ENCODE peak calls at places on chromosomes 6 and 20, in ten cellular contexts. J is cardiac muscle cell; M is heart right ventricle; A is osteoblast; B is CD8-positive, alpha-beta T cell; L is neural progenitor cell; S is fibroblast of lung; D is tibial artery; U is tibial nerve; P is brain microvascular endothelial cell. X is an unnamed sample.

GRCh38 chr6:31558631-31559500 is 11.5 kb downstream of the NFKBIL1 start:
- DNase-seq in M (no peak), A (peak), B (peak), S (peak), D (peak), P (no peak), U (no peak), J (peak), L (no peak), X (no peak)

GRCh38 chr6:107557698-107558097 is 67.8 kb downstream of the SOBP start:
- DNase-seq in S (no peak), M (no peak), L (no peak), D (no peak), P (no peak), J (no peak), B (no peak), A (no peak), U (no peak), X (no peak)

GRCh38 chr20:45355209-45355608 is 7.0 kb upstream of the SDC4 start:
- DNase-seq in L (no peak), P (peak), D (no peak), B (no peak), S (peak), U (no peak), M (no peak), A (peak), J (peak), X (no peak)

GRCh38 chr20:34546751-34547181 is 11.8 kb upstream of the MAP1LC3A start:
- DNase-seq in J (no peak), S (no peak), B (no peak), L (no peak), P (no peak), D (no peak), A (no peak), U (no peak), M (no peak), X (no peak)

GRCh38 chr6:158290659-158291058 is 21.6 kb upstream of the TULP4 start:
- DNase-seq in D (no peak), L (no peak), J (no peak), U (no peak), S (no peak), A (no peak), M (no peak), B (peak), P (no peak), X (no peak)

GRCh38 chr6:90502866-90503407 is 83.9 kb downstream of the MAP3K7 start:
- DNase-seq in M (no peak), U (no peak), J (no peak), L (peak), B (no peak), S (peak), P (peak), A (peak), D (no peak), X (no peak)

GRCh38 chr6:35522660-35523658 is 10.3 kb upstream of the TULP1 start:
- DNase-seq in B (peak), A (peak), D (peak), J (peak), U (peak), S (peak), M (peak), L (peak), P (peak), X (no peak)

GRCh38 chr6:51028271-51028670 is 209.6 kb downstream of the TFAP2B start:
- DNase-seq in M (no peak), P (peak), D (no peak), U (no peak), S (peak), A (no peak), L (no peak), J (no peak), B (no peak), X (no peak)

GRCh38 chr6:128290221-128290620 is 230.2 kb downstream of the PTPRK start:
- DNase-seq in J (no peak), A (no peak), U (no peak), D (no peak), S (peak), B (no peak), P (no peak), M (no peak), L (no peak), X (no peak)

GRCh38 chr6:154613137-154613676 is 102.7 kb upstream of the CNKSR3 start:
- DNase-seq in J (peak), L (no peak), P (peak), M (no peak), B (no peak), D (no peak), S (peak), A (peak), U (no peak), X (no peak)

GRCh38 chr6:71967436-71967835 is 81.1 kb downstream of the RIMS1 start:
- DNase-seq in L (no peak), M (no peak), A (peak), J (no peak), D (no peak), S (peak), P (no peak), U (no peak), B (no peak), X (no peak)

GRCh38 chr20:45506927-45507820 is 8.2 kb downstream of the SPINT3 start:
- DNase-seq in M (no peak), P (no peak), A (no peak), U (no peak), L (no peak), S (no peak), D (no peak), J (no peak), B (no peak), X (no peak)

GRCh38 chr6:2793491-2794151 is 28.4 kb downstream of the WRNIP1 start:
- DNase-seq in B (peak), P (no peak), S (peak), J (no peak), D (no peak), M (no peak), A (no peak), U (no peak), L (no peak), X (no peak)

GRCh38 chr6:54802775-54803631 is 43.6 kb upstream of the FAM83B start:
- DNase-seq in L (peak), M (no peak), B (no peak), A (peak), D (no peak), S (peak), P (peak), J (peak), U (no peak), X (no peak)

GRCh38 chr20:40803381-40803780 is 114.3 kb upstream of the MAFB start:
- DNase-seq in J (no peak), A (no peak), U (no peak), P (no peak), M (no peak), L (no peak), D (no peak), B (no peak), S (no peak), X (no peak)

GRCh38 chr6:80608881-80609280 is 502.4 kb downstream of the BCKDHB start:
- DNase-seq in A (no peak), M (no peak), S (peak), P (peak), J (peak), L (no peak), D (no peak), U (no peak), B (no peak), X (no peak)

DNA sequence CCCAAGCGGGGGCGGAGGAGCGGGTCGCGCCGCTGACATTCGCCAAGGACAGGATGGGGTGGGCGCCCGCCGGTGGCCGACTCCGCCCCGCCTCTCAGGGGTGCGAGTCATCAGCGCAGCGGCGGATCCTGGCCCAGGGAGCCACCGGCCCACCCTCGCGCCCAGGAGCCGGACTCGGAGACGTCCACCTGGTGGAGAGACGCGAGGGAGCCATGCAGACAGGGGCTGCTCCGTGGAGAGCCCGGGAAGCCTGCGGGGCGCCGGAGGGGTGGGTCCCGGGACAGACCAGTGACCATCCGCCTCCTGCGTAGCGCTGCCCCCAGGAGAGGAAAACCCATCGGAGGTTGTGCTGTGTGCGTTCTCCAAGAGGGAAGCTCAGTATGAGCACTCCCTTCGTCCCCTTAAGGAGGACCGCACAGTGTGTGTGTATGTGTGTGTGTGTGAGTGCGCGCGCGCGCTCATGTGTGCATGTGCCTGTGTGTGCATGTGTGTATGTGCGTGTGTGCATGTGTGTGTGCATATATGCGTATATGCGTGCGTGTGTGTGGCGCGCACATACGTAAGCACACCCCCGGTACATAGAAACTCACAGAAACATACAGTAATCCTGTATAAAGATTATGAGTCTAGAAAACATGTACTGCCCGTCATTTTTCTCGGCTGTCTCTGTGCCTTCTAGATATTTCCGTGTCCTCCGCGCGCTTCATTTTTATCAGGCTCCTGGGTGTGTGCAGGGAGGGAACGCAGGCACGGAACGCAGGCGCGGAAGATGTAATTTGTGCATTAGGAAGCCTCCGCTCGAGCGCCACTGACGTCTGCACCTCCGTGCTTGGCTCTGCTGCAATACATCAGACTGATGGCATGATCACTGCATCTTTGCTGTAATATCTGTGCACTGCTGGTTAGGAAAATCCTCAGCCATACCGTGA is 158.9 kb downstream of the TBXT start:
- DNase-seq in A (peak), U (no peak), J (peak), M (peak), L (peak), D (peak), P (peak), S (peak), B (no peak), X (no peak)
- TF ChIP-seq CTCF in A (no peak), U (no peak), J (peak), M (no peak), L (no peak), D (no peak), P (peak), S (no peak), B (no peak), X (no peak)

GRCh38 chr20:1899169-1899525 is 3.9 kb downstream of the SIRPA start:
- DNase-seq in A (no peak), L (no peak), P (no peak), D (no peak), B (no peak), M (no peak), J (no peak), S (no peak), U (no peak), X (no peak)
- H3K27ac ChIP-seq in A (no peak), L (no peak), P (no peak), D (peak), B (no peak), M (peak), J (peak), S (peak), U (peak), X (peak)

GRCh38 chr6:105067329-105067728 is 110.4 kb downstream of the LIN28B start:
- DNase-seq in B (no peak), S (no peak), J (no peak), L (no peak), A (no peak), M (no peak), P (no peak), D (no peak), U (no peak), X (no peak)

GRCh38 chr6:105072799-105073199 is 107.0 kb downstream of the POPDC3 start:
- DNase-seq in S (peak), J (peak), L (no peak), M (no peak), P (no peak), D (no peak), B (no peak), U (no peak), A (no peak), X (no peak)

GRCh38 chr6:105066836-105067235 is 109.9 kb downstream of the LIN28B start:
- DNase-seq in M (no peak), J (no peak), D (no peak), P (no peak), L (no peak), U (no peak), B (no peak), A (no peak), S (no peak), X (no peak)

GRCh38 chr6:105068407-105068806 is 111.4 kb downstream of the POPDC3 start:
- DNase-seq in B (no peak), D (no peak), J (no peak), M (no peak), L (no peak), P (no peak), S (no peak), A (no peak), U (no peak), X (no peak)

DNA sequence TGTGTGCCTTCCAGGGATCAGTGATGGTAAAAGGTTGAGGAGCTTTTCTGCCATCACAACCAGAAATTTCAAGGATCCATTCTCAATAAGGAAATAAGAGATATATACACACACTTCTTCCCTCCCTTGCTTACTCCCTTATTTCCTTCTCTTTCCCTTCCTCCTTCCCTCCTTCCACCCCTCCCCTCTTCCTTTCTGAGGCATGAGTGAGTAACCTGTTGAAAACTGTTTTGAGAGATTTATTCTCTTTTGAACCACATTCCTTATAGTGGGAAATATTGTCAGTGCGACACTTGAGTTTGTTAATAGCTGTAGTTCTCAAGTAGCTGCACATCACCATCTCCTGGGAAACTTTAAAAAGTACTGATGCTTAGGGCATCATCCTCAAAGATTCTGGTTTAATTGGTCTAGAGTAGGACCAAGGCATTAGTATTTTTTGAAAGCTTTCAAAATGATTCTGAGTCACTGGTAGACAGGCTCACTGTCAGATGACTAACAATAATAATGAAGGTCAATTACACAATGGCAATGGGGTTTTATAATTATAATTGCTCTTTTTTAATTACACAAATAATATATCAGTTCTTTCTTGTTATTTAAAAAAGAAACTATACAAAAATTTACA is 109.9 kb downstream of the POPDC3 start:
- DNase-seq in P (no peak), L (no peak), J (no peak), B (no peak), A (no peak), D (no peak), U (no peak), S (no peak), M (no peak), X (no peak)
- H3K4me3 ChIP-seq in P (no peak), L (no peak), J (no peak), B (no peak), A (no peak), D (no peak), U (no peak), S (no peak), M (no peak), X (no peak)

GRCh38 chr20:61860588-61860987 is 205.1 kb downstream of the TAF4 start:
- DNase-seq in D (no peak), U (no peak), M (no peak), L (peak), P (no peak), S (no peak), A (no peak), B (no peak), J (no peak), X (no peak)
- TF ChIP-seq CTCF in D (no peak), U (no peak), M (no peak), L (peak), P (no peak), S (no peak), A (no peak), B (no peak), J (no peak), X (no peak)

DNA sequence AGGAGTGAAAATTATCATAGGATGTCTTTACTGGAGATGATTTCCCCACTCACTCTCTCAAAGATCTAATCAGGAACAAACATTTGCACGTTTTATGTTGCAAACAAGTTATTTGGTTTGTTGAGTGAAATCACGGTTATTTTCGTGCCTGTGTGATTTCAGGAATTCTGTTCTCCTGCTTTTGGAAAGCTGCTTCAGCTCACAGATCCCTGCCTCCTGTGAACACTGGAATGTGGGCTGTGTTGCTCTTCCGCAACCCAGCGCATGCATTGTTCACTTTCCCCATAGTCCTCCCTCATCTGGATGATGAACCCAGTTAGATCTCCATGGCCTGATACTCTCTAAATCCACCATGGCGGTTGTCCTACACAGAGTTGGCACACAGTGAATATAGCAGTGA is 91.0 kb downstream of the PLEKHG1 start:
- DNase-seq in P (no peak), L (peak), B (no peak), M (no peak), U (no peak), J (no peak), D (no peak), A (no peak), S (no peak), X (no peak)
- H3K27ac ChIP-seq in P (no peak), L (no peak), B (no peak), M (no peak), U (no peak), J (no peak), D (no peak), A (no peak), S (no peak), X (no peak)

X was measured in coronary artery.